ENCODE peak calls at places on chromosomes 7 and 10, in four cellular contexts. O, Y, K and N are unnamed samples.

GRCh38 chr10:107214261-107214660 is 49.8 kb upstream of the SORCS1 start:
- DNase-seq in O (no peak), Y (no peak), K (no peak), N (no peak)

GRCh38 chr10:71213127-71213616 is 802 bp downstream of the UNC5B start:
- DNase-seq in K (no peak), O (peak), Y (no peak), N (no peak)

GRCh38 chr7:2173184-2173827 is 59.4 kb downstream of the MAD1L1 start:
- DNase-seq in K (no peak), O (no peak), Y (no peak), N (no peak)

GRCh38 chr10:54728511-54728910 is 72.5 kb downstream of the PCDH15 start:
- DNase-seq in O (no peak), Y (no peak), K (no peak), N (no peak)

GRCh38 chr7:144668503-144668902 is 167.3 kb downstream of the TPK1 start:
- DNase-seq in O (no peak), K (no peak), Y (no peak), N (no peak)

GRCh38 chr10:99266383-99266782 is 30.7 kb upstream of the HPSE2 start:
- DNase-seq in Y (no peak), K (no peak), O (no peak), N (no peak)

GRCh38 chr10:7045891-7046599 is 364.8 kb downstream of the SFMBT2 start:
- DNase-seq in Y (no peak), O (no peak), K (no peak), N (no peak)

GRCh38 chr7:154871483-154871882 is 131.4 kb downstream of the PAXIP1 start:
- DNase-seq in K (no peak), Y (no peak), O (no peak), N (no peak)

GRCh38 chr7:74049997-74050798 is 22.2 kb downstream of the ELN start:
- DNase-seq in Y (no peak), K (no peak), O (no peak), N (no peak)

GRCh38 chr7:94297397-94297838 is 97.3 kb upstream of the COL1A2 start:
- DNase-seq in O (no peak), K (no peak), Y (no peak), N (no peak)

GRCh38 chr10:101901340-101901739 is 57.7 kb upstream of the KCNIP2 start:
- DNase-seq in Y (no peak), O (no peak), K (no peak), N (no peak)
- TF ChIP-seq CTCF in Y (no peak), O (no peak), K (no peak), N (no peak)

GRCh38 chr10:132302421-132302820 is 5.3 kb downstream of the STK32C start:
- DNase-seq in Y (no peak), O (no peak), K (no peak), N (no peak)

GRCh38 chr10:132300582-132300981 is 7.2 kb downstream of the STK32C start:
- DNase-seq in O (no peak), K (peak), Y (no peak), N (no peak)

GRCh38 chr10:132303361-132304115 is 4.2 kb downstream of the STK32C start:
- DNase-seq in K (no peak), Y (no peak), O (no peak), N (no peak)

GRCh38 chr10:132302911-132303310 is 4.8 kb downstream of the STK32C start:
- DNase-seq in O (no peak), K (no peak), Y (no peak), N (no peak)

DNA sequence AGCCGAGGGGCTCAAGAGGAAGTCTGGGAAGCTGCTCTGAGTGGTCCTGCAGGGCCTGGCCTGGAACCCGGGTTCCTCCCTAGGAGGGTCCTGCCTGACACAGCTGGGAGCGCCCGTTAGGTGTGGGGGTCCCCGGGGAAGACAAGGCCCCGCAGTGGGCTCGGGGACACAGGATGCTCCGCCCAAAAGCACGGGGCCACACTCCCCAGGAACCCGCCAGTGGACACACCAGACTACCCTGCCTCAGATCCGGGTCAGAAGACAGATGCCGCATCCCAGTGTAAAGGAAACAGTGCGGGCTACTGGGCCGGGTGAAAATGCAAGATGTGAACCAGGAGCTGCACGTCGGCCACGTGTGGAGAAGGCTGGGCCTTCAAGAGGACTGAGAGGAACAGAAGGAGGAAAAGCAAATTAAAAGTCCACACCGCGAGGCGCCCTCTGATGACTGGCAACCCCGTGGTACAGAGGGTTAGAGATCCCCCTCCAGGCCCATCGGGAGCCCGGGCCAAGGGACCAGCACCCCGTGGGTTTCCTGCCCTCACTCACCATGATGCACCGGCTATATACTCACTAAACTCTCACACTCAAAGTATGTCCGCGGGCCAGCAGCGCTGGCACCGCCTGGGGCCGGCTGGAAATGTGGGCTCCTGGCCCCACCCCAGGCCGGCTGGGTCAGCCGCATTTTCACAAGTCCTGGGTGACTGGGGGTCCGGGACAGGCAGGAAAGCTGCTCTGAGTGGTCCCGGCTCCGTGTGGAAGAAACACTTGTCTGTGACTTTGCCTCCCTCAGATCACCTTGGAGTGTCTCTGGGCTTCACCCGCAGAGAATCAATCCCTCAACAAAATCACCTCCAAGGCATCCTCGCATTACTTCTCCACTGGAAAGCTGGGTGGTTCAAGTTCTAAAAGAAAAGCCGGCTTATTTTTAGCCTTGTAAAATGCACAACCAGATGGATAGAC is 6.1 kb downstream of the STK32C start:
- DNase-seq in Y (no peak), K (no peak), O (no peak), N (no peak)
- TF ChIP-seq TCF7L2 in Y (no peak), K (no peak), O (no peak), N (no peak)

GRCh38 chr10:119211625-119212441 is 4.5 kb downstream of the GRK5 start:
- DNase-seq in K (no peak), O (no peak), Y (no peak), N (no peak)
- TF ChIP-seq SIN3A in K (no peak), O (no peak), Y (no peak), N (no peak)

GRCh38 chr10:89555688-89556445 is 20.5 kb upstream of the SLC16A12 start:
- DNase-seq in K (no peak), O (no peak), Y (no peak), N (no peak)
- TF ChIP-seq CTCF in K (no peak), O (peak), Y (peak), N (peak)

GRCh38 chr7:135672560-135673359 is 10.4 kb downstream of the STMP1 start:
- DNase-seq in Y (peak), K (peak), O (peak), N (no peak)
- TF ChIP-seq TCF7L2 in Y (no peak), K (no peak), O (no peak), N (no peak)

DNA sequence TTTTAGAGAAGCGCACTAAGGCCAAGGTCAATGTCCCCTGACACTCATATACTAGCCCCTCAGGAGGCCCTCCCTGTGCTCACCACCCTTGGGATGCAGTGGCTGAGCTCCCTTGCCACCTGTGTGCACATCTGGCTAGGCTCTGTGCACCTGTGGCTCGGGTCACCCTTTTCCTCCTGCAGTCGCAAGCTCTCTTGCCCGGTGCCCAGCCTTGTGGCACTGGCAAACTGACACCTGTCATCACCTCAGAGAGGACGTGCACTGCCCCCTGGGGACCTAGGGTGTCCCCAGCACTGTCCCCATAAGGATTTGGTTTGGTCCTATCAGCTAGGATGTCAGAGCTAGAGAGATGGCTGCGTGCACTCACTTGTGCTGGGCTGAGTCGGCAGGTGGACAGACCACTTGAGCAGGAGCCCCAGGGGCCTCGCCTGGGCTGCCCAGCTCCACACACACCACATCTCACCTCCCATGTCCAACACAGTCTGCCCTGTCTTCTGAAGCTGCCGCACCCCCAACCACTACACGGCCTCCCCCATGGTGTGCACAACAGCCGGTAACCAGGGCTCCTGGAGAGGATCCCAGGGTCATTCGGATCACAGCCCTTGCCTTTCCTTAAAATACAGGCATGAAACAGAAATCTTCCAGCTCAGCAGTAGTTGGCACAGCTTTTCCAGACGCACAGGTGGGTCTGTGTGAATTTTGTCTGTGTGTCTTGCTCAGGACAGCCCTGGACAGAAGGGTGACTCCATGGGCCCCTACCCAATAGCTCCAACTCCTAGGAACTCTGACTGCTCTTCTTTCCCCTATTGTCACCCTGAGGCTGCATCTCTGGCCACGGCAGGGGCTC is 111.0 kb downstream of the GRID1 start:
- DNase-seq in O (no peak), Y (no peak), K (no peak), N (no peak)
- TF ChIP-seq SIN3A in O (no peak), Y (no peak), K (no peak), N (no peak)

DNA sequence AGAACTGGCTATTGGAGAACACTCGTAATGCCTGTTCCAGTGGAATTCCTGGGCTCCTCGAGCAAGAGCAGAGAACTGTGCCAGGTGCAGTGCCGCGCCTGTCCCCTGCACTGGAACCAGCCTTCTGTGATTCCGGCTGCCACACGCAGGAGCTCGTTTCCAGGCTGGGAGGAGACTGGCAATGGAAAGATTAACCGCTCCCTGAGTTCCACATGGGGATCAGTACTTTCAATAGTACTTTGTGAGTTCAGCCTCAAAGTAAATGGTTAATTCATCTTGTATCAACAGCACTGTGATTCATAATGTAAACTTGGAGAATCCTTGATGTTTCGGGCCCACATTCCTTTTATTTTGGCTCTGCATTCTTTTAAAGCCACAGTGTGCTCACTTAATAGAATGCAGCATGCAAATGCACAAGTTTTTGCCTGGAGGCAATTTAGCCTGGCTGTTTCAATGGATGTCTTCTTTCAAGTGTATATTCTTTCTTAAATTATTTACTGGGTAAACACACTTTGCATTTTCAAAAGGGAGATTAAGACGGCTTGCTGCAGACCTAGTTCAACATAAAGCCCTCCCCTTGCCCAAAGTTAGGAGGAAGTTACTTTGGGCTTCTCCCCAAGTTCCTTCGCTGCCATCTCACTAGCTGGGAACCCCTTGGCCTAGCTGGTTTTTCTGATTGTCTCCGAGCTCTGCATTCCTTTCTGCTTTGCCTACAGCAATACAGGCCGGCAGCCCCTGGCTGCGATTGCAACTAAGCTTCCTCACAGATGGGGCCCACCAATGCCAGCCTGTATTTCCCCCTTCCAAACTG is 138.1 kb upstream of the TCF7L2 start:
- DNase-seq in K (no peak), O (peak), Y (peak), N (peak)
- TF ChIP-seq CTCF in K (no peak), O (no peak), Y (no peak), N (no peak)

GRCh38 chr7:65980478-65981250 is 1.3 kb downstream of the GUSB start:
- DNase-seq in O (no peak), Y (no peak), K (peak), N (no peak)
- TF ChIP-seq TCF7L2 in O (no peak), Y (no peak), K (no peak), N (no peak)

DNA sequence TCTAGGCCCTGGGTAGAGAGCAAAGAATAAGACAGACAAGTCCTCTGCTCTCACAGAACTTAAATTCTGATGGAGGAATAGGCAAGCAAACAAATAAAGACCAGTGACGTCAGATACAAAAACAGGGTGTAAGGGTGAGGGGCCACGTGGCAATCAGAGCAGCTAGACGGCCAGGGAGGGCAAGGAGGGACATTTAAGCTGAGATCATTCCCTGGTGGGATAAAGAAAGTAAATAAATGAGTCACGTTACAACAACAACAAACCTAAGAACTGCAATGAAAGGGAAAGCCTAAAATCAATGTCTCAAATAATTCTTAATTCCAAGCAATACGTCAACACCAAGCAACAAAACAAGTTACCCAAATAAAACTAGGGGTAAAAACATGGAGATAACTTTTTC is 21.8 kb downstream of the STN1 start:
- DNase-seq in Y (no peak), K (no peak), O (peak), N (peak)
- TF ChIP-seq SIN3A in Y (no peak), K (no peak), O (no peak), N (no peak)